ENCODE peak calls at places on chromosomes 5 and 9, in four cellular contexts. B is kidney, M is heart left ventricle, I is upper lobe of left lung. X is an unnamed sample.

GRCh38 chr9:88011005-88011766 is 36.9 kb upstream of the CDK20 start:
- DNase-seq in B (no peak), M (no peak), I (no peak), X (no peak)

GRCh38 chr9:102778756-102779155 is 216.4 kb upstream of the CYLC2 start:
- DNase-seq in M (no peak), B (no peak), I (no peak), X (no peak)

GRCh38 chr9:91443994-91444392 is 20.4 kb upstream of the NFIL3 start:
- DNase-seq in M (no peak), I (no peak), B (no peak), X (no peak)

GRCh38 chr9:96331236-96331947 is 29.4 kb upstream of the HSD17B3 start:
- DNase-seq in M (no peak), B (no peak), I (no peak), X (no peak)

GRCh38 chr9:110241491-110242321 is 14.6 kb downstream of the TXN start:
- DNase-seq in B (no peak), M (no peak), I (no peak), X (no peak)

GRCh38 chr5:74318985-74319563 is 321.5 kb downstream of the ENC1 start:
- DNase-seq in I (no peak), B (no peak), M (no peak), X (no peak)

GRCh38 chr5:109483395-109483974 is 73.7 kb upstream of the PJA2 start:
- DNase-seq in M (no peak), B (no peak), I (no peak), X (no peak)

GRCh38 chr5:89309268-89309667 is 426.3 kb upstream of the MEF2C start:
- DNase-seq in I (no peak), B (no peak), M (no peak), X (no peak)

GRCh38 chr5:72307573-72307967 is 12.5 kb downstream of the MRPS27 start:
- DNase-seq in I (no peak), B (no peak), M (no peak), X (no peak)

GRCh38 chr9:100428871-100429654 is 2.1 kb downstream of the MSANTD3 start:
- DNase-seq in I (no peak), M (no peak), B (no peak), X (no peak)

GRCh38 chr9:123107639-123108285 is 74.3 kb downstream of the GPR21 start:
- DNase-seq in B (no peak), M (no peak), I (no peak), X (no peak)

GRCh38 chr9:32782476-32783167 is 718 bp upstream of the TMEM215 start:
- DNase-seq in B (peak; percentile 59), M (no peak), I (no peak), X (peak; percentile 83)

GRCh38 chr9:19496321-19496720 is 87.5 kb downstream of the ACER2 start:
- DNase-seq in M (no peak), B (no peak), I (no peak), X (no peak)

DNA sequence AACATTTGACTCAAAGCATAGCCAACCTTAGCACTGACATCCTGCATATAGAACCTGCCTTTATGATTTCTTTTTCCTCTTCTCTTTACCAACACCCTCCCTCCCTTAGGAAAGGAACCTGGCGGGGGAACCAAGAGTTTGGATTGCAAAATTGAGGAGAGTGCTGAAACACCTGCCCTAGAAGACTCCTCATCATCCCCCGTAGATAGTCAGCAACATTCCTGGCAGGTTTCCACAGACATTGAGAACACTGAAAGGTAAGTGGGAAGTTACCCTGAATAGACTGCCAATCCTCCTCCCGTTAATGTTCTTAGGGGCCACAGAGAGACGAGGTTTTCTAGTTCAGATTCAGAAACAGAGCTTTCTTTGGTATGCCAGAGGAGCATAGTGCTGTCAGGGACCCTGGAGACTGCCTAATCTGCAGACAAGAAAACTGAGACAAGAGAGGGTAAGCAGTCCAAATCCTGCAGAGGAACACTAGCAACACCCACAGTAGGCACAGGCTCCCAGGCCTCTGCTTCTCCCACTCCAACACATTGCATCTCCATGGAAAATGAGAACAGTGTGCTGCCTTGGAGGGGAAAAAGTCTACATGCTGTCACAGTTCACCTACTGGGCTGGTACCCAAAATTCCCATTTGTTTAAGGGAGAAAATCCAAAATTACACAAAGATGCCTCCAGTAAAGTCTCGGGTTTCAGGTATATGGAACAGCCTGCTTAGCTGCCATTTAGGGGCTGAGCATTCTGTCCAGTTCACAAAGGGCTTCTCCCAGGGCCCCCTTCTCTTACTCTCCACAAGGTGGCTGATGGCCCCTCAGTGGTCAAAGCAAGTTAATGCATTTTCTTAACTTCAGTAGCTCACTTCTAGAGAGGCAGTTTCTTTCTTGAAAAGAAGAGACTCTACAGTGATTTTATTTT is 89.0 kb downstream of the RGS7BP start:
- DNase-seq in I (no peak), M (no peak), B (no peak), X (no peak)
- TF ChIP-seq CTCF in I (peak; percentile 10), M (peak; percentile 50), B (peak; percentile 27), X (peak; percentile 54)

GRCh38 chr9:128360826-128361225 is 10.3 kb upstream of the URM1 start:
- DNase-seq in B (no peak), M (no peak), I (no peak), X (no peak)
- TF ChIP-seq CTCF in B (no peak), M (no peak), I (no peak), X (no peak)

GRCh38 chr5:68246802-68247201 is 31.2 kb downstream of the PIK3R1 start:
- DNase-seq in M (no peak), B (no peak), I (no peak), X (no peak)
- TF ChIP-seq CTCF in M (peak; percentile 12), B (peak; percentile 12), I (no peak), X (peak; percentile 71)

DNA sequence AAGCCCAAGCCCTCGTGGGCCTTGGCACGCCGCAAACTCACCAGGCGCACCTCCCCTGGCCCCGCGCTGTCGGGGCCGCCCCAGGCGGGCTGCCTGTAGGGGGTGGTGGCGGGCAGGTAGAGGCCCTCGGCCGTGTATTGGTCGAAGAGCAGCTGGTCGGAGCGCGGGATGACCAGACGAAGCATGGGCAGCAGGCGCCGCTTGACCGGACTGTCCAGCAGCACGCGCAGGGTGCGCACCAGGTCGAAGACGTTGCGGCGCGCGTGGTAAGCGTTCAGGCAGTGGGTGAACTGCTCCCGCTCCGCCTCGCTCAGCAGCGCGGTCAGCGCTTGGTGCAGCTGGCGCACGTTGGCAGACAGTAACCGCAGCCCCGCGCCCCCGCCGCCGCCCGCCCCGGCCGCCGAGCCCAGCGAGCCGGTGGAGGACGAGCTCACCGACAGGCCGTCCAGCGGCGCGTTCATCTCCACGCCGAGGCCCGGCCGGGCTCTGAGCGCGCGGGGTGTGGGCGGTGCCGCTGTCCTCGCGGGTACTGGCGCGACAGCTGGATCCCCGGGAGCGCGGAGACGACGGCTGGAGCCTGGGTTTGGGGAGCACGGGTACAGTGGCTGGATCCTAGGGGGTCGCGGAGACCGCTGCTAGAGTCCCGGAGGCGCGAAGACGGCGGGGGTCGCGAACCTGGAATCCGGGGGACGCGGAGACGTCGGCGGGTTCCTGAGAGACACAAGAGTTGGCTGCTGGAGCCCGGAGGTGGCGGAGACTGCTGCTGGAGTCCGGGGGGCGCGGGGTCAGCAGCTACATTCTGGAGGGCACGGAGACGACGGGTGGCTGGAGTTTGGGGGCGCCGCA is 709 bp downstream of the WHRN start:
- DNase-seq in M (peak; percentile 32), I (peak; percentile 38), B (peak; percentile 83), X (peak; percentile 95)
- TF ChIP-seq CTCF in M (no peak), I (peak; percentile 47), B (peak; percentile 23), X (peak; percentile 74)

DNA sequence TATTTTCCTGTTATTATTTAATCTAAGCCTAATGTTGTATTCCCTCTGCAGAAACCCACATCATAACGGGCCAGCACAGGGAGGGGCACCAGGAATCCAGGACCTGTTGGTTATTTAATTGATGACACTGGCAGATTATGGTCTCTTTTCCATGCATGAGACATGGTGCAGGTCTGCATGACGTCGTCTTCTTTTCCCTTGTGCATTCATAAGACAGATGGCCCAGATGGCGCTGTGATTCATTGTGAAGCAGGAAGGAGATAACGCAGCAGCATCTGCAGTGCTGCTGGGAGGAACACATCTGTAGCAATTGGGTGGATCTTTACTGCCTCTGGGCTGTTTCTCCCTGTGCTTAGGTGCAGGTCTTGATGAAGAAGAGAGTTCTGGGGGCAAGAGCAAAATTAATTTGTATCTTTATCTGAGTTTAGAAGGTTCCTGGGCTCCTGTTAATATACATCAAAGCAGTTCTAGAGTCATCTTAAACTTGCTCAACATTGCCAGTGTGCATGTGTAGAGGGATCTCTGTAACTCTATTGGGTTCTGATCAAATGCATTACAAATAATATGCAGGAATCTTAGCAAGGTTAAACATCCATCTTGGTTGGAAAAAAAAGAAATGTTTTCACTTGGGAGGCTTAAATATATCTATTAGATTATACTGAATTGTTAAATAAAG is 176.1 kb downstream of the PCSK1 start:
- DNase-seq in B (no peak), M (no peak), I (no peak), X (no peak)
- TF ChIP-seq CTCF in B (no peak), M (no peak), I (no peak), X (no peak)

GRCh38 chr5:53035868-53036381 is 46.8 kb downstream of the ITGA2 start:
- DNase-seq in B (no peak), M (no peak), I (no peak), X (no peak)
- TF ChIP-seq CTCF in B (peak; percentile 36), M (peak; percentile 11), I (peak; percentile 7), X (peak; percentile 70)

GRCh38 chr9:124326378-124326777 is 68.6 kb downstream of the NEK6 start:
- DNase-seq in B (no peak), I (no peak), M (no peak), X (no peak)
- TF ChIP-seq CTCF in B (no peak), I (no peak), M (no peak), X (no peak)

GRCh38 chr5:12662545-12663314 is 758.5 kb upstream of the CTNND2 start:
- DNase-seq in I (no peak), B (no peak), M (no peak), X (peak; percentile 44)
- TF ChIP-seq CTCF in I (no peak), B (no peak), M (no peak), X (no peak)

GRCh38 chr5:166068547-166069335 is 2222.7 kb upstream of the WWC1 start:
- DNase-seq in I (no peak), M (no peak), B (no peak), X (no peak)
- TF ChIP-seq CTCF in I (no peak), M (no peak), B (no peak), X (no peak)

DNA sequence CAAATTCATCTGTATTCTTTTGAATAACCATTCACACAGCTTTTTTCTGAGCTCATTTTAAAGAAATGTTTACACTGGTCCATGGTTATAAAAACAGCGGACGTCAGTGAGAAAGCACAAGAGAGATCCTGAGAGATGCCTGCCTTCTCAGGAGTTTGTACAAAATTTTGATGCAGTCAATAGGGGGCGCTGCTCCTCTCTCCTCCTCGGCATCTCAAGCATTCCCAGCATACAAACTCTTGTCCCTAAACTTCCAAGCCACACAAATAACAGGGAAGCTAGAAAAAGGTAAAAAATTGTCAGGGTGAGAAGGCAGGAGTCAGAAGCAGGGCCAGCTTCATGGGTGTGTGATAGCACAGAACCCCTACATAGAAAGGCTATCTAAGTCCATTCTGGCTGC is 11.2 kb upstream of the CCDC152 start:
- DNase-seq in B (no peak), I (no peak), M (no peak), X (no peak)
- TF ChIP-seq CTCF in B (peak; percentile 14), I (no peak), M (peak; percentile 24), X (peak; percentile 49)